ENCODE peak calls at places on chromosomes 3 and 15, in four cellular contexts. T is CD8-positive, alpha-beta memory T cell; U is CD4-positive, alpha-beta memory T cell; R is tibial artery. S is an unnamed sample.

GRCh38 chr3:197592361-197593045 is 36.7 kb upstream of the BDH1 start:
- DNase-seq in T (no peak), U (no peak), R (no peak), S (no peak)

GRCh38 chr3:58198362-58198761 is 12.4 kb downstream of the DNASE1L3 start:
- DNase-seq in T (no peak), U (no peak), R (no peak), S (no peak)

GRCh38 chr3:63343674-63344073 is 65.6 kb downstream of the SYNPR start:
- DNase-seq in T (no peak), U (peak; percentile 3), R (peak; percentile 70), S (no peak)

GRCh38 chr3:112775011-112775742 is 71.5 kb downstream of the CD200R1L start:
- DNase-seq in T (no peak), U (no peak), R (no peak), S (no peak)

GRCh38 chr3:126870608-126871210 is 112.2 kb upstream of the PLXNA1 start:
- DNase-seq in T (no peak), U (no peak), R (no peak), S (no peak)

GRCh38 chr3:12996181-12996506 is 77.1 kb downstream of the IQSEC1 start:
- DNase-seq in T (no peak), U (no peak), R (no peak), S (no peak)

GRCh38 chr15:101012326-101013040 is 93.3 kb downstream of the LRRK1 start:
- DNase-seq in T (no peak), U (no peak), R (no peak), S (no peak)

GRCh38 chr15:81820236-81820635 is 225.6 kb downstream of the MEX3B start:
- DNase-seq in T (no peak), U (no peak), R (no peak), S (no peak)

GRCh38 chr15:85831415-85832113 is 36.8 kb upstream of the KLHL25 start:
- DNase-seq in T (no peak), U (peak; percentile 16), R (peak; percentile 65), S (no peak)

GRCh38 chr15:55916666-55917409 is 76.6 kb downstream of the NEDD4 start:
- DNase-seq in T (no peak), U (no peak), R (no peak), S (no peak)

GRCh38 chr15:37204698-37205097 is 104.3 kb upstream of the MEIS2 start:
- DNase-seq in T (no peak), U (no peak), R (no peak), S (no peak)

GRCh38 chr15:61794276-61794675 is 266.0 kb downstream of the VPS13C start:
- DNase-seq in T (no peak), U (no peak), R (no peak), S (no peak)

GRCh38 chr3:170180107-170180951 is 1.2 kb downstream of the PHC3 start:
- DNase-seq in T (no peak), U (peak; percentile 15), R (no peak), S (no peak)

GRCh38 chr3:39126532-39127071 is 19.1 kb downstream of the TTC21A start:
- DNase-seq in T (no peak), U (no peak), R (no peak), S (no peak)

GRCh38 chr3:9401986-9402385 is 4.6 kb downstream of the SETD5 start:
- DNase-seq in T (no peak), U (no peak), R (no peak), S (no peak)

GRCh38 chr3:9398715-9399708 is 1.6 kb downstream of the SETD5 start:
- DNase-seq in T (peak; percentile 42), U (peak; percentile 18), R (no peak), S (peak; percentile 17)

GRCh38 chr3:9397911-9398714 is 698 bp downstream of the SETD5 start:
- DNase-seq in T (peak; percentile 12), U (no peak), R (peak; percentile 46), S (no peak)

GRCh38 chr3:9400626-9401025 is 3.2 kb downstream of the SETD5 start:
- DNase-seq in T (no peak), U (no peak), R (no peak), S (no peak)

GRCh38 chr3:9399746-9400145 is 2.3 kb downstream of the SETD5 start:
- DNase-seq in T (no peak), U (no peak), R (peak; percentile 82), S (no peak)
- H3K4me3 ChIP-seq in T (peak overlapping the region; percentile 85), U (peak overlapping the region; percentile 90), R (peak overlapping the region; percentile 97), S (peak overlapping the region; percentile 97)

GRCh38 chr3:151875759-151876158 is 2.3 kb downstream of the SUCNR1 start:
- DNase-seq in T (no peak), U (no peak), R (no peak), S (no peak)
- H3K27ac ChIP-seq in T (no peak overlapping the region), U (no peak overlapping the region), R (no peak overlapping the region), S (no peak overlapping the region)

DNA sequence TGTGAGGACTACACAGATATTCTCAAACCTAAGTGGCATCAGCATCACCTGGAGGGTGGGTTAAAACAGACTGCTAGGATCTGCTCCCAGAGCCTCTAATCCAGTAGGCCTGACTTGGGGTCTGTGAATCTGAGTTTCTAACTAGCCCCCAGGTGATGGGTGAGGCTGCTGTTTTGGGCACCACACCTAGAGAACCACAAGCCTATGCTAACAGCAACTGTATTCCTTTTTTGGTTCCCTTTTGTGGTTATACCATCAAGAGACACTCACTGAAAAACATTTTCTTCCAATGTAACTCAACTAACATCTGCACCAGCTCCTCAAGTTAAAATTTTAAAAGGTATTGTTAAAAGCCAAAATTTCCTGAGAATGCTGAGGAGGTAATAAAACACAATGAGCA is 16.0 kb downstream of the WDR82 start:
- DNase-seq in T (no peak), U (no peak), R (no peak), S (no peak)
- H3K36me3 ChIP-seq in T (peaks cover 91% of the 10 kb centered on the region), U (peaks cover 86% of the 10 kb centered on the region), R (peaks cover 87% of the 10 kb centered on the region), S (peaks cover 83% of the 10 kb centered on the region)

GRCh38 chr15:98872777-98873176 is 134.8 kb downstream of the PGPEP1L start:
- DNase-seq in T (no peak), U (no peak), R (no peak), S (no peak)
- H3K4me3 ChIP-seq in T (no peak overlapping the region), U (no peak overlapping the region), R (no peak overlapping the region), S (no peak overlapping the region)

DNA sequence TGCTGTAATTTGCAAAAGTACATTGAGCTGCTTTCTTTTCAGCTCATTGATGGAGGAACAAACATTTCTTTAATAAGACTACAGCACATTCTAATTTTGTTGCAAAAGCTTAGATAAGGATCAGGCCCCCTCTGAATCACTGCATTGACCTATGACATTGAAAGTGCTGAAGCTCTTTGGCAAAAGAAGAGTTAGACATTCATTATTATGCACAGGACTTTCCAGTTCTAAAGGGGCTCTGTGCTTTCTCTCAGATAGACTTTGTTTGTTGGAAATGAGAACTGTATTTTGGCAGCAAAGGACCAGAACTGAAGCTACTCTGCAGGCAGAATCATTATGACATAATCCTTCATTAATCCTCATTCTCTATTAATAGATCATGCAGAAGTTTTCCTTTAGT is 252.9 kb upstream of the SOX2 start:
- DNase-seq in T (no peak), U (no peak), R (no peak), S (no peak)
- H3K27ac ChIP-seq in T (no peak overlapping the region), U (no peak overlapping the region), R (no peak overlapping the region), S (no peak overlapping the region)

DNA sequence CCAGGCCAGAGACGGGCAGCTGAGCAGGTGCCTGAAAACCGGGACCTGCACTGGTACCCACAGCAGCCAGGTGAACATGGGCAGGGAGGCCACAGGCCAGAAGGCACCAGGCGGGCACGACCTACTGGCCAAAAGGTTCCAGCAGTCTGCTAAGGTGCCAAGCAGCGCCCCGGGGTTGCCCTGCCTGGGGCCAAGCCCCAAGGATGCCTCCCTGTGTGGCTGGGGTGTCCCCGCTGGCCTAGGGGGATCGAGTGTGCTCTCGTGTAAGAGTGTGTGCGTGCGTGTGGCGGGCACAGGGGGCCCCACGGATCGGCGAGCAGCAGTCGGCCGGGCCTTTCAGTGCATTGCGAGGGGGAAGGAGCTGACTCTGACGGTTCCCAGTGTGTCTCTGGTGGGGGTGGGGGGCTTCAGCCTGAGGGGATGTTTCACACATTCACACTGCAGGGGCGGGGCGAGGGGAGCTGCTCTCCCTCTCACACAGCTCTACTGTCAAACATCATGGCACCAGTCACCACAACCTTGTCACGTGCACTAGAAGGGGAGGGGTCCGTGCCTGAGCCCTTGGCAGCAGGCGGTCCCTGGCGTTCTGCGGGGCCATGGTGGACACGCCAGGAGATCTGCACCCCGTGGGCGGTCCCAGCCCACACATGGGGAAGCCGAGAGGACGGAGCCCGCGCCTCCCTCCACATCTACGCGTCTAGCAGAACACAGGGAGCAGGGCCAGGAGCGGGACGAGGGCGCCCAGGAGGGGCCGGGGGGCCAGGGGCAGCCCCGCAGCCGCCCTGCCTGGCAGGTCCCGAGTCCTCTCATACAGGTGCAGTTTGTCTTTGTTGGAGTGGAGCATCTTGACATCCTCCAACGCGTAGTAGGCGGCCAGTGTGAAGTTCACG is 44.5 kb downstream of the RGMA start:
- DNase-seq in T (no peak), U (no peak), R (no peak), S (no peak)
- H3K36me3 ChIP-seq in T (no peaks in the 10 kb centered on the region), U (no peaks in the 10 kb centered on the region), R (peaks cover 56% of the 10 kb centered on the region), S (no peaks in the 10 kb centered on the region)

S was measured in effector memory CD4-positive, alpha-beta T cell.